ENCODE peak calls at places on chromosome 19, in nine cellular contexts. B is amygdala; C is GM04503; D is lower lobe of right lung; O is T-helper 1 cell; L is stimulated activated CD4-positive, alpha-beta T cell treated with anti-CD3 and anti-CD28 coated beads, TNF-alpha, amount 100 ng/mL, for 1 hour; G is NCI-H1092; W is immature natural killer cell; Y is activated naive CD4-positive, alpha-beta T cell treated with anti-CD3 and anti-CD28 coated beads for 36 hours. I is an unnamed sample.

GRCh38 chr19:16654151-16654550 is 5.8 kb downstream of the SMIM7 start:
- DNase-seq in C (no peak), O (no peak), G (no peak), L (no peak), Y (no peak), W (no peak), B (no peak), D (no peak), I (no peak)

GRCh38 chr19:17052439-17052838 is 22.8 kb downstream of the HAUS8 start:
- DNase-seq in D (no peak), O (no peak), W (no peak), G (no peak), Y (peak; percentile 45), L (no peak), B (no peak), C (no peak), I (peak; percentile 71)

GRCh38 chr19:50702870-50703829 is 16.5 kb downstream of the SHANK1 start:
- DNase-seq in B (no peak), O (no peak), G (no peak), C (no peak), D (no peak), Y (no peak), L (no peak), W (no peak), I (peak; percentile 57)

GRCh38 chr19:44925114-44925891 is 10.9 kb downstream of the APOC1 start:
- DNase-seq in O (no peak), C (no peak), W (no peak), L (no peak), B (peak; percentile 59), G (no peak), D (peak; percentile 83), Y (no peak), I (no peak)

GRCh38 chr19:55483681-55484361 is 1.2 kb upstream of the NAT14 start:
- DNase-seq in B (no peak), Y (no peak), W (no peak), C (no peak), O (no peak), D (no peak), L (no peak), G (no peak), I (no peak)

GRCh38 chr19:32870981-32871451 is 1.4 kb upstream of the SLC7A9 start:
- DNase-seq in B (no peak), Y (no peak), W (no peak), C (no peak), G (no peak), O (no peak), D (no peak), L (no peak), I (no peak)

GRCh38 chr19:51359294-51359693 is 6.9 kb downstream of the ETFB start:
- DNase-seq in B (no peak), D (no peak), O (no peak), G (no peak), W (no peak), L (no peak), Y (no peak), C (peak; percentile 80), I (peak; percentile 70)

GRCh38 chr19:663682-664117 is 686 bp upstream of the RNF126 start:
- DNase-seq in Y (no peak), O (no peak), L (no peak), B (no peak), G (no peak), D (no peak), C (no peak), W (no peak), I (no peak)

GRCh38 chr19:36918090-36918489 is 2.0 kb downstream of the ZNF568 start:
- DNase-seq in L (no peak), Y (no peak), G (no peak), O (no peak), C (no peak), W (no peak), D (no peak), B (no peak), I (no peak)

GRCh38 chr19:4911786-4912672 is 2.7 kb downstream of the UHRF1 start:
- DNase-seq in W (peak; percentile 44), D (peak; percentile 60), Y (peak; percentile 90), C (peak; percentile 99), O (peak; percentile 50), L (peak; percentile 34), B (no peak), G (no peak), I (peak; percentile 99)

GRCh38 chr19:5149930-5150329 is 181.0 kb downstream of the KDM4B start:
- DNase-seq in L (no peak), G (no peak), W (no peak), B (no peak), O (no peak), Y (no peak), D (no peak), C (no peak), I (no peak)

GRCh38 chr19:16327911-16328823 is 3.5 kb downstream of the KLF2 start:
- DNase-seq in G (no peak), C (peak; percentile 75), B (no peak), Y (peak; percentile 87), D (peak; percentile 92), L (no peak), W (peak; percentile 81), O (peak; percentile 57), I (no peak)

GRCh38 chr19:3142292-3142670 is 6.4 kb downstream of the GNA15 start:
- DNase-seq in C (peak; percentile 85), Y (peak; percentile 82), B (no peak), D (no peak), L (no peak), O (no peak), G (no peak), W (no peak), I (peak; percentile 81)

GRCh38 chr19:38362076-38362945 is 12.1 kb upstream of the PSMD8 start:
- DNase-seq in G (no peak), C (peak; percentile 3), O (peak; percentile 49), D (peak; percentile 95), L (peak; percentile 29), W (peak; percentile 21), B (no peak), Y (peak; percentile 82), I (peak; percentile 73)

GRCh38 chr19:46528601-46529447 is 33.2 kb upstream of the PNMA8B start:
- DNase-seq in W (no peak), L (no peak), Y (no peak), B (no peak), O (no peak), G (no peak), D (no peak), C (no peak), I (no peak)

GRCh38 chr19:7673995-7674667 is 2.8 kb upstream of the MCEMP1 start:
- DNase-seq in D (peak; percentile 89), G (no peak), O (no peak), B (no peak), C (no peak), Y (peak; percentile 34), W (no peak), L (no peak), I (peak; percentile 87)

GRCh38 chr19:50414850-50415660 is 3.7 kb upstream of the SPIB start:
- DNase-seq in W (peak; percentile 62), G (no peak), Y (peak; percentile 76), D (peak; percentile 90), L (peak; percentile 52), C (no peak), O (peak; percentile 61), B (peak; percentile 18), I (peak; percentile 24)

GRCh38 chr19:18044825-18045304 is 36.9 kb downstream of the ARRDC2 start:
- DNase-seq in C (peak; percentile 22), G (peak; percentile 31), Y (peak; percentile 98), O (peak; percentile 70), W (peak; percentile 88), D (peak; percentile 86), L (peak; percentile 69), B (peak; percentile 14), I (peak; percentile 69)

GRCh38 chr19:39112338-39112890 is 13.2 kb upstream of the PAK4 start:
- DNase-seq in D (peak; percentile 45), Y (no peak), W (no peak), L (no peak), G (no peak), B (no peak), C (no peak), O (no peak), I (peak; percentile 87)

GRCh38 chr19:1591421-1592022 is 1.1 kb downstream of the MBD3 start:
- DNase-seq in B (no peak), L (no peak), O (no peak), D (no peak), G (peak; percentile 51), Y (no peak), W (no peak), C (no peak), I (no peak)

GRCh38 chr19:18072335-18072734 is 14.4 kb downstream of the IL12RB1 start:
- DNase-seq in W (no peak), G (no peak), Y (no peak), L (no peak), B (no peak), O (no peak), C (no peak), D (no peak), I (no peak)

GRCh38 chr19:1226522-1227312 is 11.1 kb downstream of the CBARP start:
- DNase-seq in B (no peak), W (no peak), L (no peak), Y (no peak), C (no peak), D (no peak), O (no peak), G (no peak), I (no peak)

GRCh38 chr19:9914001-9914314 is 22.4 kb downstream of the OLFM2 start:
- DNase-seq in O (no peak), D (no peak), W (no peak), Y (no peak), C (no peak), B (no peak), L (no peak), G (no peak), I (peak; percentile 1)

GRCh38 chr19:51531349-51532315 is at the start of gene SIGLEC6:
- DNase-seq in D (peak; percentile 84), C (no peak), W (peak; percentile 51), L (no peak), G (no peak), B (peak; percentile 5), Y (no peak), O (no peak), I (no peak)

GRCh38 chr19:7700128-7700470 is 1.8 kb downstream of the FCER2 start:
- DNase-seq in B (no peak), W (no peak), O (no peak), G (no peak), L (no peak), D (no peak), C (no peak), Y (no peak), I (no peak)

GRCh38 chr19:1396019-1396767 is 5.1 kb downstream of the GAMT start:
- DNase-seq in O (no peak), D (no peak), G (no peak), C (no peak), L (no peak), B (no peak), Y (no peak), W (no peak), I (no peak)

GRCh38 chr19:56217039-56217949 is 15.2 kb downstream of the ZSCAN5C start:
- DNase-seq in Y (peak; percentile 30), G (no peak), D (no peak), L (no peak), C (no peak), B (no peak), O (no peak), W (no peak), I (no peak)

GRCh38 chr19:45469132-45469834 is 1.5 kb downstream of the FOSB start:
- DNase-seq in O (peak; percentile 86), W (peak; percentile 97), Y (peak; percentile 91), C (peak; percentile 71), L (peak; percentile 86), D (peak; percentile 96), B (peak; percentile 81), G (peak; percentile 62), I (peak; percentile 91)

GRCh38 chr19:46791944-46792343 is 3.5 kb upstream of the SLC1A5 start:
- DNase-seq in Y (peak; percentile 35), O (peak; percentile 22), G (no peak), D (no peak), W (peak; percentile 46), C (no peak), L (no peak), B (no peak), I (no peak)

GRCh38 chr19:35069706-35070105 is 28.2 kb downstream of the HPN start:
- DNase-seq in Y (no peak), G (no peak), W (no peak), B (no peak), D (no peak), C (no peak), L (no peak), O (no peak), I (no peak)

GRCh38 chr19:54431255-54431838 is 16.1 kb downstream of the TTYH1 start:
- DNase-seq in O (no peak), Y (no peak), G (peak; percentile 10), D (peak; percentile 84), C (no peak), W (no peak), B (no peak), L (no peak), I (peak; percentile 96)

I was measured in PC-3.